ENCODE peak calls at places on chromosomes 13 and 19, in four cellular contexts. I, O, V and Z are unnamed samples.

GRCh38 chr19:18780631-18781030 is 10.5 kb downstream of the COMP start:
- DNase-seq in I (no peak), O (no peak), V (no peak), Z (no peak)

GRCh38 chr19:37931941-37932655 is 25.1 kb downstream of the SIPA1L3 start:
- DNase-seq in I (no peak), O (peak; percentile 35), V (peak; percentile 5), Z (peak; percentile 89)

GRCh38 chr19:3658823-3659745 is 32.5 kb upstream of the CACTIN start:
- DNase-seq in I (no peak), O (no peak), V (no peak), Z (no peak)

GRCh38 chr13:114053026-114053425 is 79.2 kb upstream of the C13orf46 start:
- DNase-seq in I (no peak), O (no peak), V (no peak), Z (no peak)

GRCh38 chr13:67095621-67096020 is 134.5 kb downstream of the PCDH9 start:
- DNase-seq in I (no peak), O (no peak), V (no peak), Z (no peak)

GRCh38 chr13:36718146-36718545 is 44.3 kb downstream of the SERTM1 start:
- DNase-seq in I (no peak), O (no peak), V (no peak), Z (no peak)

GRCh38 chr19:3082331-3082730 is 11.8 kb upstream of the GNA11 start:
- DNase-seq in I (no peak), O (no peak), V (no peak), Z (no peak)

GRCh38 chr13:45336025-45336800 is 4.8 kb downstream of the TPT1 start:
- DNase-seq in I (no peak), O (no peak), V (no peak), Z (no peak)

GRCh38 chr13:113013303-113013702 is 44.3 kb downstream of the MCF2L start:
- DNase-seq in I (no peak), O (no peak), V (no peak), Z (no peak)

GRCh38 chr19:51084505-51084904 is 1.8 kb upstream of the KLK14 start:
- DNase-seq in I (no peak), O (no peak), V (no peak), Z (no peak)

GRCh38 chr19:35476149-35476548 is 14.1 kb downstream of the KRTDAP start:
- DNase-seq in I (no peak), O (no peak), V (no peak), Z (no peak)

GRCh38 chr19:6471076-6471475 is 7.0 kb downstream of the CRB3 start:
- DNase-seq in I (no peak), O (no peak), V (no peak), Z (no peak)

GRCh38 chr19:18460313-18460712 is 22.4 kb upstream of the ISYNA1 start:
- DNase-seq in I (no peak), O (no peak), V (no peak), Z (no peak)

GRCh38 chr13:110615322-110616102 is at the start of gene NAXD:
- DNase-seq in I (peak; percentile 75), O (peak; percentile 98), V (peak; percentile 85), Z (peak; percentile 96)

GRCh38 chr19:41323023-41323422 is 13.1 kb downstream of the CCDC97 start:
- DNase-seq in I (no peak), O (no peak), V (no peak), Z (no peak)

GRCh38 chr19:3470500-3471128 is 9.7 kb downstream of the SMIM24 start:
- DNase-seq in I (no peak), O (no peak), V (no peak), Z (no peak)

GRCh38 chr19:35495107-35496064 is 5.1 kb upstream of the KRTDAP start:
- DNase-seq in I (peak; percentile 57), O (peak; percentile 91), V (peak; percentile 82), Z (peak; percentile 76)

GRCh38 chr19:49233163-49233562 is 75.6 kb downstream of the TRPM4 start:
- DNase-seq in I (no peak), O (no peak), V (no peak), Z (no peak)

GRCh38 chr13:57665471-57665870 is 33.9 kb downstream of the PCDH17 start:
- DNase-seq in I (no peak), O (no peak), V (no peak), Z (no peak)

GRCh38 chr19:46141421-46141820 is 6.6 kb upstream of the IGFL2 start:
- DNase-seq in I (no peak), O (no peak), V (no peak), Z (no peak)

GRCh38 chr19:4206818-4207484 is 22.4 kb upstream of the EBI3 start:
- DNase-seq in I (no peak), O (no peak), V (no peak), Z (no peak)

GRCh38 chr13:60047943-60048342 is 115.8 kb downstream of the DIAPH3 start:
- DNase-seq in I (no peak), O (no peak), V (no peak), Z (no peak)

GRCh38 chr19:3224346-3225325 is at the start of gene CELF5:
- DNase-seq in I (peak; percentile 39), O (peak; percentile 84), V (peak; percentile 68), Z (peak; percentile 45)

GRCh38 chr13:90201676-90202425 is 1145.6 kb upstream of the MIR17HG start:
- DNase-seq in I (no peak), O (no peak), V (no peak), Z (no peak)

GRCh38 chr19:29508181-29508580 is 17.6 kb upstream of the VSTM2B start:
- DNase-seq in I (no peak), O (no peak), V (no peak), Z (no peak)

GRCh38 chr13:104318121-104318520 is 1251.9 kb upstream of the SLC10A2 start:
- DNase-seq in I (no peak), O (no peak), V (no peak), Z (no peak)

GRCh38 chr19:21128901-21129698 is 12.7 kb upstream of the ZNF431 start:
- DNase-seq in I (no peak), O (no peak), V (no peak), Z (no peak)

GRCh38 chr19:44628793-44629192 is 14.9 kb upstream of the PVR start:
- DNase-seq in I (no peak), O (no peak), V (no peak), Z (no peak)

GRCh38 chr13:25541434-25542123 is 169.8 kb downstream of the ATP8A2 start:
- DNase-seq in I (no peak), O (no peak), V (no peak), Z (no peak)

GRCh38 chr13:113116871-113117271 is 5.7 kb upstream of the F10 start:
- DNase-seq in I (no peak), O (no peak), V (no peak), Z (no peak)

GRCh38 chr19:3094638-3095374 is 644 bp downstream of the GNA11 start:
- DNase-seq in I (peak; percentile 26), O (no peak), V (peak; percentile 32), Z (no peak)

GRCh38 chr13:111062305-111062704 is 52.8 kb upstream of the ARHGEF7 start:
- DNase-seq in I (no peak), O (no peak), V (no peak), Z (no peak)

GRCh38 chr19:3504723-3505122 is 1.4 kb upstream of the FZR1 start:
- DNase-seq in I (no peak), O (no peak), V (no peak), Z (no peak)

GRCh38 chr19:3683866-3684816 is 16.1 kb downstream of the PIP5K1C start:
- DNase-seq in I (no peak), O (peak; percentile 75), V (no peak), Z (no peak)